ENCODE peak calls at places on chromosomes 5 and 9, in nine cellular contexts. F is neural progenitor cell; B is left ventricle myocardium inferior; E is CD4-positive, alpha-beta memory T cell; I is PC-9; A is fibroblast of lung; M is ovary; X is stomach; T is A549. R is an unnamed sample. For H3K9me3, the result is how much of the 10 kb centered on the place peaks cover.

GRCh38 chr9:132881826-132882225 is 3.1 kb downstream of the SPACA9 start:
- DNase-seq in F (no peak), B (no peak), E (no peak), I (no peak), A (no peak), M (no peak), X (no peak), T (no peak), R (no peak)

GRCh38 chr9:124222918-124223720 is 34.6 kb upstream of the NEK6 start:
- DNase-seq in F (no peak), B (peak), E (no peak), I (peak), A (peak), M (no peak), X (peak), T (no peak), R (no peak)

GRCh38 chr5:94672746-94673145 is 54.3 kb downstream of the SLF1 start:
- DNase-seq in F (no peak), B (no peak), E (no peak), I (no peak), A (no peak), M (no peak), X (no peak), T (no peak), R (peak)

GRCh38 chr5:60687927-60688720 is 11.8 kb downstream of the DEPDC1B start:
- DNase-seq in F (peak), B (no peak), E (no peak), I (no peak), A (peak), M (no peak), X (no peak), T (peak), R (no peak)

GRCh38 chr5:177040814-177041410 is 18.4 kb downstream of the ZNF346 start:
- DNase-seq in F (no peak), B (no peak), E (no peak), I (no peak), A (peak), M (no peak), X (no peak), T (no peak), R (no peak)

GRCh38 chr9:5895782-5896181 is 5.1 kb downstream of the MLANA start:
- DNase-seq in F (no peak), B (no peak), E (no peak), I (no peak), A (no peak), M (no peak), X (no peak), T (no peak), R (no peak)

GRCh38 chr9:125568616-125569015 is 138.4 kb downstream of the MAPKAP1 start:
- DNase-seq in F (no peak), B (no peak), E (no peak), I (no peak), A (peak), M (no peak), X (no peak), T (no peak), R (no peak)

GRCh38 chr9:126775926-126776325 is 28.9 kb upstream of the ZBTB43 start:
- DNase-seq in F (no peak), B (no peak), E (no peak), I (no peak), A (no peak), M (no peak), X (no peak), T (no peak), R (no peak)

GRCh38 chr5:42989198-42989597 is 50.9 kb downstream of the ANXA2R start:
- DNase-seq in F (no peak), B (no peak), E (peak), I (no peak), A (no peak), M (no peak), X (no peak), T (no peak), R (no peak)

GRCh38 chr9:91835632-91836031 is 114.4 kb downstream of the ROR2 start:
- DNase-seq in F (no peak), B (no peak), E (no peak), I (no peak), A (no peak), M (no peak), X (no peak), T (no peak), R (no peak)

GRCh38 chr5:179776413-179776938 is 17.3 kb upstream of the LTC4S start:
- DNase-seq in F (no peak), B (no peak), E (no peak), I (no peak), A (no peak), M (no peak), X (no peak), T (no peak), R (no peak)

GRCh38 chr9:132439153-132439552 is 29.1 kb downstream of the CFAP77 start:
- DNase-seq in F (no peak), B (no peak), E (no peak), I (no peak), A (no peak), M (no peak), X (no peak), T (no peak), R (no peak)

GRCh38 chr5:428754-429452 is 14.1 kb upstream of the EXOC3 start:
- DNase-seq in F (no peak), B (no peak), E (no peak), I (no peak), A (no peak), M (no peak), X (peak), T (no peak), R (no peak)

GRCh38 chr5:44935262-44935661 is 126.5 kb downstream of the MRPS30 start:
- DNase-seq in F (peak), B (no peak), E (no peak), I (no peak), A (peak), M (no peak), X (no peak), T (no peak), R (no peak)

GRCh38 chr5:56099346-56099745 is 104.6 kb upstream of the IL6ST start:
- DNase-seq in F (no peak), B (no peak), E (no peak), I (no peak), A (peak), M (no peak), X (no peak), T (no peak), R (peak)

GRCh38 chr9:136050706-136051567 is 44.2 kb downstream of the NACC2 start:
- DNase-seq in F (peak), B (no peak), E (no peak), I (no peak), A (no peak), M (peak), X (no peak), T (no peak), R (peak)

GRCh38 chr9:77011973-77012817 is 7.3 kb upstream of the FOXB2 start:
- DNase-seq in F (peak), B (peak), E (peak), I (no peak), A (peak), M (peak), X (peak), T (no peak), R (peak)

GRCh38 chr9:7316967-7317366 is 482.6 kb downstream of the DMAC1 start:
- DNase-seq in F (no peak), B (no peak), E (no peak), I (no peak), A (no peak), M (no peak), X (no peak), T (no peak), R (no peak)

GRCh38 chr5:78720997-78721396 is 72.4 kb upstream of the LHFPL2 start:
- DNase-seq in F (no peak), B (no peak), E (no peak), I (no peak), A (no peak), M (no peak), X (no peak), T (no peak), R (no peak)

GRCh38 chr5:65480306-65480865 is 1.3 kb downstream of the ADAMTS6 start:
- DNase-seq in F (peak), B (peak), E (peak), I (peak), A (peak), M (peak), X (peak), T (no peak), R (peak)
- H3K27ac ChIP-seq in F (no peak), B (peak), E (no peak), I (no peak), A (peak), M (peak), X (peak), T (peak), R (peak)

DNA sequence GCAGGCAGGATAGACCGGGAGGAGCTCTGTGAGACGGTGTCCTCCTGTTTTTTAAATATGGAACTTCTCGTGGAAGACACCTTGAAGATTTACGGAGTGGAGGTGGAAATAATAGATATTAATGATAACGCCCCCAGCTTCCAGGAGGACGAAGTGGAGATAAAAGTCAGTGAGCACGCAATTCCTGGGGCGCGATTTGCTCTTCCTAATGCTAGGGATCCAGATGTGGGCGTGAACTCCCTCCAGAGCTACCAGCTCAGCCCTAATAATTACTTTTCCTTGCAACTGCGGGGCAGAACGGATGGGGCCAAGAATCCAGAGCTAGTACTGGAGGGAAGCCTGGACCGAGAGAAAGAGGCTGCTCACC is 621 bp downstream of the PCDHGA11 start:
- DNase-seq in F (no peak), B (no peak), E (no peak), I (no peak), A (peak), M (no peak), X (no peak), T (no peak), R (no peak)
- H3K9me3 ChIP-seq in F (half or more), B (half or more), E (under half), I (under half), A (under half), M (under half), X (half or more), T (half or more), R (under half)

GRCh38 chr5:91269198-91269597 is 113.9 kb downstream of the ARRDC3 start:
- DNase-seq in F (no peak), B (no peak), E (no peak), I (no peak), A (no peak), M (no peak), X (no peak), T (no peak), R (no peak)
- H3K27ac ChIP-seq in F (no peak), B (no peak), E (no peak), I (no peak), A (no peak), M (no peak), X (no peak), T (no peak), R (no peak)

GRCh38 chr5:141241496-141241895 is 3.7 kb upstream of the PCDHB15 start:
- DNase-seq in F (no peak), B (no peak), E (no peak), I (no peak), A (no peak), M (no peak), X (no peak), T (no peak), R (no peak)
- H3K9me3 ChIP-seq in F (under half), B (half or more), E (under half), I (under half), A (under half), M (under half), X (half or more), T (under half), R (under half)

DNA sequence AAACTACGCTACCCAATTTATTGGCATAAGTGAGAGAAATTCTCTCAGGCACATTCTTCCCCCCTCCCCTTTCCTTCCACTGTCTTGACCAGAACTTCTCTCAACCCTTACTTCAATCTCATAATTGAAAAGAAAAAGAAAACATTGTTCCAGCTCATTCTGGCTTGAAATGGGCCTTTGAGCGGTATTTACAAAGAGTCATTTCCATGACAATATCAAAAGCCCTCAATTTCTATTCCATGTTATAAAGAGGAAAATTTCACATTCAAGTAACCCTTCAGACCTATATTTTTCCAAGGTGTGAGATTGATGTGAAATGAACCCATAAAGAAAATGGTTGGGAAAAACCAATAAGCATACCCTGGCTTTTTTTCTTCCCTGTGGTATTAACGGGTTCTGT is 145.9 kb downstream of the PCSK1 start:
- DNase-seq in F (peak), B (no peak), E (no peak), I (no peak), A (no peak), M (no peak), X (no peak), T (no peak), R (no peak)
- H3K27ac ChIP-seq in F (no peak), B (no peak), E (no peak), I (no peak), A (no peak), M (no peak), X (no peak), T (no peak), R (no peak)

GRCh38 chr5:27598576-27598975 is 560.2 kb upstream of the CDH9 start:
- DNase-seq in F (no peak), B (no peak), E (no peak), I (no peak), A (no peak), M (no peak), X (no peak), T (no peak), R (no peak)

GRCh38 chr5:27590503-27590902 is 552.1 kb upstream of the CDH9 start:
- DNase-seq in F (no peak), B (no peak), E (no peak), I (no peak), A (no peak), M (no peak), X (no peak), T (no peak), R (no peak)

GRCh38 chr5:27592231-27592630 is 553.8 kb upstream of the CDH9 start:
- DNase-seq in F (no peak), B (no peak), E (no peak), I (peak), A (peak), M (no peak), X (no peak), T (no peak), R (no peak)

GRCh38 chr5:27594141-27594540 is 555.8 kb upstream of the CDH9 start:
- DNase-seq in F (no peak), B (no peak), E (no peak), I (no peak), A (no peak), M (no peak), X (no peak), T (no peak), R (no peak)
- H3K9me3 ChIP-seq in F (under half), B (under half), E (under half), I (under half), A (under half), M (under half), X (under half), T (under half), R (under half)

GRCh38 chr9:81594415-81594814 is 94.9 kb downstream of the TLE1 start:
- DNase-seq in F (no peak), B (no peak), E (no peak), I (no peak), A (no peak), M (no peak), X (no peak), T (no peak), R (no peak)
- H3K27ac ChIP-seq in F (no peak), B (no peak), E (no peak), I (no peak), A (no peak), M (no peak), X (no peak), T (peak), R (no peak)

GRCh38 chr5:141261238-141261546 is 16.0 kb downstream of the PCDHB15 start:
- DNase-seq in F (no peak), B (no peak), E (no peak), I (no peak), A (no peak), M (no peak), X (no peak), T (no peak), R (no peak)
- H3K9me3 ChIP-seq in F (half or more), B (half or more), E (under half), I (half or more), A (under half), M (under half), X (half or more), T (half or more), R (under half)

DNA sequence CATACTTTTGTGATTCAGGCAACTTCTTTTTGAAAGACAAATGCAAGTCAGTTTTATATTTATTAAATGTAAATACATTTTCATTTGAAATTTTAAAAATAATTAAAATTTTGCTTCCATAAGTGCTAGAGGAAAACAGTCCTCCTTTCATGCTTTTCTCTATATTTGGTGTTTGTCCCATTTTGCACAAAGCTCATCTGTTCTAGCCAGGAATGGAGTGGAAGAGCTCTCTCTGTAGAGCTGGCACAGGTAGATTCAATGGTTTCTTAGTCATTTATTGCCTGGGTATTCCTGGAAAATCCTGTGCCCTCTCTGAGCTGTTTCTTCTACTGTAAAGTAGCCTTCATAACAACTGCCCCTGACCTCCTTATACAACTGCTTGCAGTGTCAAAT is 267.6 kb upstream of the HAPLN1 start:
- DNase-seq in F (no peak), B (no peak), E (no peak), I (no peak), A (no peak), M (no peak), X (no peak), T (no peak), R (no peak)
- H3K27ac ChIP-seq in F (no peak), B (no peak), E (no peak), I (no peak), A (no peak), M (no peak), X (no peak), T (no peak), R (no peak)